ENCODE peak calls at places on chromosomes 11 and 22, in eight cellular contexts. One of them, this sample, is unnamed. For H3K36me3, the result is how much of the 10 kb centered on the place peaks cover.

GRCh38 chr11:62926669-62927455 is 5.7 kb upstream of the CHRM1 start:
- DNase-seq in small intestine: no peak
- DNase-seq in adrenal gland: no peak
- DNase-seq in heart right ventricle: no peak
- DNase-seq in PC-3: no peak
- DNase-seq in CD8-positive, alpha-beta T cell: no peak
- DNase-seq in DND-41: no peak
- DNase-seq in GM23248: no peak
- DNase-seq in this sample: peak

GRCh38 chr11:130480721-130481140 is 32.3 kb downstream of the ADAMTS15 start:
- DNase-seq in GM23248: peak
- DNase-seq in PC-3: peak
- DNase-seq in adrenal gland: no peak
- DNase-seq in small intestine: no peak
- DNase-seq in CD8-positive, alpha-beta T cell: no peak
- DNase-seq in DND-41: no peak
- DNase-seq in heart right ventricle: no peak
- DNase-seq in this sample: no peak

GRCh38 chr11:103609117-103610066 is 427.0 kb upstream of the DDI1 start:
- DNase-seq in CD8-positive, alpha-beta T cell: no peak
- DNase-seq in DND-41: no peak
- DNase-seq in GM23248: peak
- DNase-seq in small intestine: no peak
- DNase-seq in PC-3: peak
- DNase-seq in heart right ventricle: no peak
- DNase-seq in adrenal gland: no peak
- DNase-seq in this sample: no peak

GRCh38 chr11:126104420-126104819 is 41.8 kb upstream of the CDON start:
- DNase-seq in adrenal gland: no peak
- DNase-seq in small intestine: no peak
- DNase-seq in DND-41: no peak
- DNase-seq in GM23248: no peak
- DNase-seq in PC-3: no peak
- DNase-seq in heart right ventricle: no peak
- DNase-seq in CD8-positive, alpha-beta T cell: no peak
- DNase-seq in this sample: no peak

GRCh38 chr11:1691027-1691877 is 5.7 kb upstream of the KRTAP5-6 start:
- DNase-seq in CD8-positive, alpha-beta T cell: no peak
- DNase-seq in adrenal gland: no peak
- DNase-seq in small intestine: peak
- DNase-seq in heart right ventricle: no peak
- DNase-seq in PC-3: no peak
- DNase-seq in DND-41: no peak
- DNase-seq in GM23248: no peak
- DNase-seq in this sample: no peak

GRCh38 chr11:46490576-46491100 is 99.1 kb upstream of the CHRM4 start:
- DNase-seq in CD8-positive, alpha-beta T cell: no peak
- DNase-seq in PC-3: no peak
- DNase-seq in adrenal gland: no peak
- DNase-seq in GM23248: peak
- DNase-seq in heart right ventricle: no peak
- DNase-seq in DND-41: no peak
- DNase-seq in small intestine: peak
- DNase-seq in this sample: no peak

GRCh38 chr22:26514419-26515161 is 2.3 kb upstream of the TFIP11 start:
- DNase-seq in CD8-positive, alpha-beta T cell: no peak
- DNase-seq in adrenal gland: no peak
- DNase-seq in PC-3: no peak
- DNase-seq in small intestine: no peak
- DNase-seq in heart right ventricle: no peak
- DNase-seq in GM23248: no peak
- DNase-seq in DND-41: no peak
- DNase-seq in this sample: no peak

GRCh38 chr22:26409705-26410376 is 19.2 kb upstream of the ASPHD2 start:
- DNase-seq in DND-41: no peak
- DNase-seq in adrenal gland: no peak
- DNase-seq in CD8-positive, alpha-beta T cell: no peak
- DNase-seq in small intestine: no peak
- DNase-seq in PC-3: no peak
- DNase-seq in GM23248: no peak
- DNase-seq in heart right ventricle: no peak
- DNase-seq in this sample: no peak

GRCh38 chr22:40416267-40416570 is 45.8 kb downstream of the SGSM3 start:
- DNase-seq in PC-3: no peak
- DNase-seq in CD8-positive, alpha-beta T cell: no peak
- DNase-seq in small intestine: no peak
- DNase-seq in adrenal gland: no peak
- DNase-seq in GM23248: no peak
- DNase-seq in DND-41: no peak
- DNase-seq in heart right ventricle: no peak
- DNase-seq in this sample: no peak

GRCh38 chr11:60334005-60334620 is 7.1 kb downstream of the MS4A6E start:
- DNase-seq in PC-3: peak
- DNase-seq in DND-41: peak
- DNase-seq in CD8-positive, alpha-beta T cell: peak
- DNase-seq in heart right ventricle: no peak
- DNase-seq in adrenal gland: peak
- DNase-seq in GM23248: peak
- DNase-seq in small intestine: peak
- DNase-seq in this sample: peak

GRCh38 chr22:45537734-45538181 is 35.1 kb downstream of the FBLN1 start:
- DNase-seq in adrenal gland: no peak
- DNase-seq in small intestine: no peak
- DNase-seq in CD8-positive, alpha-beta T cell: no peak
- DNase-seq in PC-3: no peak
- DNase-seq in GM23248: peak
- DNase-seq in DND-41: peak
- DNase-seq in heart right ventricle: peak
- DNase-seq in this sample: peak

GRCh38 chr11:102794382-102794781 is 3.6 kb downstream of the MMP1 start:
- DNase-seq in small intestine: no peak
- DNase-seq in adrenal gland: no peak
- DNase-seq in PC-3: peak
- DNase-seq in heart right ventricle: no peak
- DNase-seq in DND-41: peak
- DNase-seq in GM23248: peak
- DNase-seq in CD8-positive, alpha-beta T cell: no peak
- DNase-seq in this sample: no peak

GRCh38 chr11:115168229-115168671 is 336.0 kb downstream of the CADM1 start:
- DNase-seq in GM23248: peak
- DNase-seq in CD8-positive, alpha-beta T cell: no peak
- DNase-seq in PC-3: no peak
- DNase-seq in small intestine: no peak
- DNase-seq in adrenal gland: peak
- DNase-seq in heart right ventricle: no peak
- DNase-seq in DND-41: no peak
- DNase-seq in this sample: no peak

GRCh38 chr11:75311858-75312288 is 39.6 kb downstream of the ARRB1 start:
- DNase-seq in CD8-positive, alpha-beta T cell: no peak
- DNase-seq in small intestine: peak
- DNase-seq in heart right ventricle: peak
- DNase-seq in GM23248: peak
- DNase-seq in PC-3: no peak
- DNase-seq in adrenal gland: peak
- DNase-seq in DND-41: no peak
- DNase-seq in this sample: no peak

GRCh38 chr11:126336065-126336464 is 19.4 kb upstream of the ST3GAL4 start:
- DNase-seq in CD8-positive, alpha-beta T cell: no peak
- DNase-seq in heart right ventricle: no peak
- DNase-seq in PC-3: no peak
- DNase-seq in GM23248: no peak
- DNase-seq in small intestine: no peak
- DNase-seq in adrenal gland: no peak
- DNase-seq in DND-41: peak
- DNase-seq in this sample: no peak

GRCh38 chr11:33690290-33691050 is 10.2 kb downstream of the C11orf91 start:
- DNase-seq in GM23248: peak
- DNase-seq in PC-3: peak
- DNase-seq in small intestine: no peak
- DNase-seq in DND-41: no peak
- DNase-seq in adrenal gland: peak
- DNase-seq in heart right ventricle: peak
- DNase-seq in CD8-positive, alpha-beta T cell: no peak
- DNase-seq in this sample: peak

DNA sequence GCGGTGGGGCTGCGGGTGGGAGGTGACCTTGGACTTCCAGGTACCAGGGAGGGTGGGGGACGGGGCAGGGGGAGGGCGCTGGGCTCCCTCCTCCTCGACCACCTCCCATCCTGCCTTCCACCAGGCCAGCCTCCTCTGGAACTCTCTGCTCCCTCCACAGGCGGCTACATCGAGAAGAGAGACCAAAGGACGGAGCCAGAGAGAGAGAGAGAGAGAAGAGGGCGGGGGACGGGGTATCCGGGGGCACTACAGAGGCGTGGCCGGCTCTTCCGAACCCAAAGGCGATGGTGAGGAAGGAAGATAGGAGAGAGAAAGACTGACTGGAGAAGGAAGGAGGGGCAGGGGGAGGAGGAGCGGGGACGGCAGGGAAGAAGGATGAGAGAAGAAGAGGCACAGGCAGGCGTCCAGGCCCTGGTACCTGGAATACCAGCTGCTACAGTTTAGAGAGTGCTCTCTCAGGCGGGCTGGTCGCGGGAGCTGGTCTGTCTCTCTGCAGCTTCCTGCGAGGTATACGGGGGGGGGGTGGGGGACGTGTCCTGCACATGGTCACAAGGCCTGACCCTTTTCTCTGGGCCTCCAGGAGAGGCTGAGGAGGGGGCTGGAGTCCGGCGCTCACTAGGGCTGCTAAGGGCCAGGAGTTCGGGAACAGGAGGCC is 38.0 kb downstream of the IGSF9B start:
- DNase-seq in adrenal gland: no peak
- DNase-seq in heart right ventricle: no peak
- DNase-seq in PC-3: no peak
- DNase-seq in CD8-positive, alpha-beta T cell: no peak
- DNase-seq in DND-41: no peak
- DNase-seq in GM23248: no peak
- DNase-seq in small intestine: no peak
- DNase-seq in this sample: no peak
- H3K4me3 ChIP-seq in adrenal gland: no peak
- H3K4me3 ChIP-seq in heart right ventricle: no peak
- H3K4me3 ChIP-seq in PC-3: no peak
- H3K4me3 ChIP-seq in CD8-positive, alpha-beta T cell: no peak
- H3K4me3 ChIP-seq in DND-41: no peak
- H3K4me3 ChIP-seq in GM23248: no peak
- H3K4me3 ChIP-seq in small intestine: no peak
- H3K4me3 ChIP-seq in this sample: peak

GRCh38 chr11:71495286-71496090 is 31.6 kb upstream of the KRTAP5-7 start:
- DNase-seq in GM23248: no peak
- DNase-seq in small intestine: no peak
- DNase-seq in adrenal gland: no peak
- DNase-seq in DND-41: no peak
- DNase-seq in heart right ventricle: no peak
- DNase-seq in CD8-positive, alpha-beta T cell: no peak
- DNase-seq in PC-3: no peak
- DNase-seq in this sample: no peak
- H3K36me3 ChIP-seq in GM23248: under half
- H3K36me3 ChIP-seq in small intestine: under half
- H3K36me3 ChIP-seq in adrenal gland: under half
- H3K36me3 ChIP-seq in DND-41: half or more
- H3K36me3 ChIP-seq in heart right ventricle: half or more
- H3K36me3 ChIP-seq in CD8-positive, alpha-beta T cell: under half
- H3K36me3 ChIP-seq in PC-3: under half
- H3K36me3 ChIP-seq in this sample: half or more

DNA sequence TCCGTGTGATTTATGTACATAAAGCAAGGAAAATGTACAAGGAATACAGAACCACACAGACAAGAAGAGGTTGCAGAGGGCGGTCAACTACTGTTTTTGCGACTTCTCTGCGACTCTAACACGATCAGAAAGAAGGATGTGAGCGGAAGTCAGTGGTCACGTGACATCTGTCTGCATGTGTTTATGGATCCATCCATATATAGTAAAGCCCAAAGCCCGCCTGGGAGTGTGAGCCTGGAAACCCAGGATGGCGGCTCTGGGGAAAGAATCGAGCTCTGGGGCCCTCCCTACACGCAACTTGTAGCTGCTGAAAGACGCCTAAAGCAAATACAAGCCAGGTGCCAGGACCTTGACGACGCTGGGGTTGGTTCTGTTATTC is 8.8 kb downstream of the OSBPL5 start:
- DNase-seq in adrenal gland: no peak
- DNase-seq in PC-3: no peak
- DNase-seq in heart right ventricle: peak
- DNase-seq in small intestine: no peak
- DNase-seq in CD8-positive, alpha-beta T cell: no peak
- DNase-seq in GM23248: no peak
- DNase-seq in DND-41: no peak
- DNase-seq in this sample: no peak
- H3K4me3 ChIP-seq in adrenal gland: no peak
- H3K4me3 ChIP-seq in PC-3: no peak
- H3K4me3 ChIP-seq in heart right ventricle: peak
- H3K4me3 ChIP-seq in small intestine: no peak
- H3K4me3 ChIP-seq in CD8-positive, alpha-beta T cell: no peak
- H3K4me3 ChIP-seq in GM23248: no peak
- H3K4me3 ChIP-seq in DND-41: no peak
- H3K4me3 ChIP-seq in this sample: peak

GRCh38 chr11:94801866-94802460 is 33.8 kb downstream of the AMOTL1 start:
- DNase-seq in adrenal gland: no peak
- DNase-seq in CD8-positive, alpha-beta T cell: no peak
- DNase-seq in GM23248: peak
- DNase-seq in DND-41: no peak
- DNase-seq in heart right ventricle: no peak
- DNase-seq in small intestine: no peak
- DNase-seq in PC-3: no peak
- DNase-seq in this sample: no peak

GRCh38 chr11:94805994-94806393 is 37.8 kb downstream of the AMOTL1 start:
- DNase-seq in adrenal gland: no peak
- DNase-seq in CD8-positive, alpha-beta T cell: no peak
- DNase-seq in small intestine: no peak
- DNase-seq in PC-3: no peak
- DNase-seq in DND-41: no peak
- DNase-seq in GM23248: peak
- DNase-seq in heart right ventricle: no peak
- DNase-seq in this sample: no peak

GRCh38 chr11:94802501-94802900 is 34.3 kb downstream of the AMOTL1 start:
- DNase-seq in DND-41: no peak
- DNase-seq in heart right ventricle: no peak
- DNase-seq in GM23248: no peak
- DNase-seq in PC-3: no peak
- DNase-seq in small intestine: no peak
- DNase-seq in adrenal gland: no peak
- DNase-seq in CD8-positive, alpha-beta T cell: no peak
- DNase-seq in this sample: no peak

GRCh38 chr11:94804874-94805273 is 36.7 kb downstream of the AMOTL1 start:
- DNase-seq in PC-3: no peak
- DNase-seq in GM23248: no peak
- DNase-seq in adrenal gland: no peak
- DNase-seq in heart right ventricle: no peak
- DNase-seq in DND-41: no peak
- DNase-seq in CD8-positive, alpha-beta T cell: no peak
- DNase-seq in small intestine: no peak
- DNase-seq in this sample: no peak

DNA sequence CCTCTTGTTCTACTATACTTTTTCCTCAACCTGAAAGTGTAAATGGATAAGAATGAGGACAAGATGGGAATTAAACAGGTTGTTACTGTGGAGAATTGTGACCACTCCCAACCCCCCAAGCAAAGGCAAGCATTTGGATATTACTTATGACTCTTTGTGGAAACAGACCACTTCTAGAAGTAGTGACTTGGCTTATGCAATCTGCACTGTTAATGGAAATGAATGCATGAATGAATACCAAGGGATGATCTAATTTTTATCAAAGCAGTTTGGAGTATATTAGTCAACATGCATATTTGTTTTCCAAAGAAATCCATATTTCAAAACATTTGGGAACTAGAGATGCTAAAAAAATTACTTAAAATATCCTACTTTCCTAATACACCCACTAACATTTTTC is 35.3 kb downstream of the AMOTL1 start:
- DNase-seq in CD8-positive, alpha-beta T cell: no peak
- DNase-seq in GM23248: peak
- DNase-seq in PC-3: no peak
- DNase-seq in DND-41: no peak
- DNase-seq in small intestine: no peak
- DNase-seq in adrenal gland: no peak
- DNase-seq in heart right ventricle: no peak
- DNase-seq in this sample: no peak
- H3K36me3 ChIP-seq in CD8-positive, alpha-beta T cell: under half
- H3K36me3 ChIP-seq in GM23248: under half
- H3K36me3 ChIP-seq in PC-3: under half
- H3K36me3 ChIP-seq in DND-41: under half
- H3K36me3 ChIP-seq in small intestine: under half
- H3K36me3 ChIP-seq in adrenal gland: under half
- H3K36me3 ChIP-seq in heart right ventricle: under half
- H3K36me3 ChIP-seq in this sample: under half

This sample was measured in Peyer's patch.